ENCODE peak calls at places on chromosomes 6 and 20, in ten cellular contexts. O is neuronal stem cell, Z is mammary epithelial cell, F is HCT116, U is GM23338, D is SK-N-SH, C is IMR-90, Q is A549, Y is neural progenitor cell, I is mesendoderm. H is an unnamed sample.

GRCh38 chr20:35302421-35303335 is 10.5 kb upstream of the FAM83C start:
- DNase-seq in I (no peak), U (no peak), O (no peak), D (no peak), C (peak), Y (no peak), F (no peak), Z (peak), Q (no peak), H (peak)

GRCh38 chr6:22333802-22334201 is 37.0 kb upstream of the PRL start:
- DNase-seq in Y (no peak), D (no peak), Q (no peak), C (peak), Z (no peak), U (no peak), O (no peak), F (no peak), I (no peak), H (peak)

GRCh38 chr20:59725476-59726119 is 121.3 kb downstream of the PHACTR3 start:
- DNase-seq in C (no peak), Q (no peak), Z (no peak), F (no peak), O (no peak), I (peak), Y (no peak), U (peak), D (no peak), H (no peak)

GRCh38 chr6:133468591-133468990 is 227.4 kb downstream of the EYA4 start:
- DNase-seq in C (no peak), U (no peak), Q (no peak), I (no peak), Z (no peak), F (no peak), O (no peak), D (no peak), Y (no peak), H (no peak)

GRCh38 chr20:33789109-33789857 is 21.9 kb upstream of the CHMP4B start:
- DNase-seq in Y (no peak), U (no peak), Z (peak), C (peak), Q (peak), I (peak), O (no peak), F (peak), D (peak), H (peak)

GRCh38 chr6:40725390-40725789 is 138.2 kb upstream of the LRFN2 start:
- DNase-seq in C (no peak), Q (no peak), I (no peak), F (no peak), U (no peak), D (no peak), Z (no peak), Y (no peak), O (no peak), H (no peak)

GRCh38 chr6:161233986-161234620 is 39.8 kb downstream of the AGPAT4 start:
- DNase-seq in C (peak), U (no peak), Z (peak), Y (no peak), F (peak), I (peak), D (peak), Q (no peak), O (no peak), H (peak)

GRCh38 chr20:31908016-31908415 is 37.6 kb downstream of the TTLL9 start:
- DNase-seq in F (no peak), U (no peak), Q (no peak), I (no peak), D (no peak), O (no peak), Y (no peak), Z (no peak), C (no peak), H (no peak)

GRCh38 chr6:28988536-28989415 is 16.3 kb downstream of the ZNF311 start:
- DNase-seq in I (peak), F (peak), Y (peak), U (peak), Z (peak), C (peak), O (peak), D (peak), Q (peak), H (peak)
- H3K4me3 ChIP-seq in I (peak), F (peak), Y (peak), U (peak), Z (no peak), C (peak), O (no peak), D (peak), Q (no peak), H (peak)

GRCh38 chr6:147128056-147128455 is 76.2 kb upstream of the STXBP5 start:
- DNase-seq in D (no peak), F (no peak), Q (no peak), U (no peak), Y (no peak), I (no peak), Z (no peak), C (no peak), O (no peak), H (no peak)

GRCh38 chr6:147119310-147119709 is 84.9 kb upstream of the STXBP5 start:
- DNase-seq in U (no peak), C (no peak), Z (no peak), D (no peak), I (no peak), O (no peak), Q (no peak), Y (no peak), F (no peak), H (no peak)

GRCh38 chr6:147127587-147127986 is 76.6 kb upstream of the STXBP5 start:
- DNase-seq in Y (no peak), F (no peak), Z (peak), U (no peak), O (no peak), D (no peak), C (peak), I (no peak), Q (no peak), H (peak)

GRCh38 chr6:147126618-147127022 is 77.6 kb upstream of the STXBP5 start:
- DNase-seq in F (no peak), U (peak), D (no peak), Y (peak), O (no peak), Q (no peak), I (peak), C (no peak), Z (no peak), H (no peak)

GRCh38 chr6:147122823-147123222 is 81.4 kb upstream of the STXBP5 start:
- DNase-seq in Y (no peak), F (no peak), Z (no peak), O (no peak), U (no peak), I (no peak), C (no peak), Q (no peak), D (no peak), H (no peak)
- H3K4me2 ChIP-seq in Y (no peak), F (no peak), Z (no peak), O (no peak), U (no peak), I (no peak), C (no peak), Q (no peak), D (no peak), H (no peak)

GRCh38 chr20:44695295-44696230 is 19.6 kb upstream of the CCN5 start:
- DNase-seq in U (no peak), I (no peak), O (no peak), Y (no peak), C (peak), F (no peak), Z (no peak), Q (no peak), D (no peak), H (peak)
- H3K27ac ChIP-seq in U (no peak), I (no peak), O (no peak), Y (no peak), C (peak), F (no peak), Z (no peak), Q (peak), D (peak), H (peak)

DNA sequence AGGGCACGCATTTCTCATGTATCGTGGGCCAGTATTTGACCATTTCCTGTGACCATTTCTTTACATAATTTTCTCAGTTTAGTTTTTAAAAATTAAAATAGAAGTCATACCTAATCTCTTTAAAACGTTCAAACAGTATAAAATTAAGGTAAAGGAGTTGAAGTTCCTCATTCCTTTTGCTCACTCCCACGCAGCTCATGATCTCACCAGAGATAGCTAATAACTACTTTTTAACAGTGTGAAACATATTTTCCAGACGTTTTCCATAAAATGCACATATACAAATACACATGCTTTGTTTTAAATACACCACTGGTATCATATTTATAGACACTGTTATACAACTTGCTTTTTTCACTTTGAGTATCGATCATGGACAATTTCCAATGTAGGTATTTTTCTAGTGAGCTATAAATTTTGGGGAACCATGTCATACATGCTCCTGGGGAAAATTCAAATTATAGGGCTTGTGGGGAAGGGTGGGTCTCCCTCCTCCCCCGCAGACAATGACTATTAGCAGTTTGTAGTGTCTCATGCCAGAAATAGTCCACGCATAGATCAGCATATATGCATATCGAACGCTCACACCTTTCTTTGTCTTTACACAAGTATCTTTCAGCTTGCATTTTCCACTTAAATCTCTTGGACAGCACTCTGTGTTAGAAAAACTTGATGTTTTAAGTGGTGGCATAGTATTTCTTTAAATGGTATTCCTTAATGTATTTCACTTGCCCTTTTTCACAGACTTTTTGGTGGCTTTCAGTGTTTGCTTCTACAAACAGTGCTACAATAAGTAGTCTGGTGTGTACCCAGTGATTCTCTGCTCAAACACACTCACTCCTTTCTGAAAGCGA is 145.5 kb upstream of the ZNF217 start:
- DNase-seq in O (no peak), U (no peak), D (no peak), Q (no peak), Y (no peak), Z (no peak), F (no peak), I (no peak), C (no peak), H (peak)
- H3K4me3 ChIP-seq in O (peak), U (no peak), D (no peak), Q (peak), Y (peak), Z (no peak), F (no peak), I (no peak), C (peak), H (peak)

DNA sequence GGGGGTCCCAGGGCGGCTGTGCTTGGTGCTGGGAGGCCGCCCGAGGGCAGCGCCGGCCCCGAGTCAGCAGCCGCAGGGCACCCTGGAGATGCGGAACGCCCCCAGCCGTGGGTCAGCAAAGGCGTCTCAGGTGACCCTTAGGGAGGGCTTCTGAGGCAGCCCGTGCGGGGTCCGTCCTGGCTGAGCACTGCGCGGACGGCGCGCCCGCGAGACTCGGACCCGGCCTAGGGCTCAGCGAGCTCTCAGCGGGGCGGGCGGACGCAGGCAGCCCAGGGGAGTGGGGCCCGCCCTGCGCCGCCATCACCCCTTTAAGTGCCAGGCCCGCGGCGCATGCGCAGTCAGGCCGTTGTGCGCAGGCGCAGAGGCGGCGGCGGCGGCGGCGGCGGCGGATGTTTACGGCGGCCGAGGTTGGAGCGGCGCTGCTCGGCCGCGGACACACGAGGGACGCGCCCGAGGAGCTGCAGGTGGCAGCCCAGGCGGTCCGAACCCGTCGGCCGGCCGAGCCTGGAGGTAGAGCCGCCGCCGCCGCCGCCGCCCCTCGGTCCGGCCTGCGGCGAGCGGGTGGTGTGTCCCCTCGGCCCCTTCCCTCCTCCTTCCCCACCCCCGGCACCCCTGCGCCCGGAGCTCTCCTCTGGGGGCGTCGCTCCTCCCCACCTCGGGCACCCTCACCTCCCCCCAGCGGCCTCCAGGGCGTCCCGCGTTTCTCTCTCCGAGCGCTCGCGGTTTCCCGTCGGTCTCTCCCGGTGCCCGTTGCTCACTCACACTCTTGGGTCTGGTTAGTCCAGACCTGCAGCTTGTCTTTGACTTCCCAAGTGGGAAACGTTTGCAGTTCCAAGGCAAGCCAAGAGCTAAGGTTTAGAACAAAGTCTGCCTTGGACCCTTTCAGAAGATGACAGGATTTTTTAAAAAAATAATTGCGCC is at the start of gene PCMTD2:
- DNase-seq in Y (peak), C (peak), I (peak), D (peak), Z (peak), U (peak), F (peak), O (peak), Q (peak), H (peak)
- H3K4me2 ChIP-seq in Y (peak), C (peak), I (peak), D (peak), Z (peak), U (peak), F (peak), O (peak), Q (peak), H (peak)

DNA sequence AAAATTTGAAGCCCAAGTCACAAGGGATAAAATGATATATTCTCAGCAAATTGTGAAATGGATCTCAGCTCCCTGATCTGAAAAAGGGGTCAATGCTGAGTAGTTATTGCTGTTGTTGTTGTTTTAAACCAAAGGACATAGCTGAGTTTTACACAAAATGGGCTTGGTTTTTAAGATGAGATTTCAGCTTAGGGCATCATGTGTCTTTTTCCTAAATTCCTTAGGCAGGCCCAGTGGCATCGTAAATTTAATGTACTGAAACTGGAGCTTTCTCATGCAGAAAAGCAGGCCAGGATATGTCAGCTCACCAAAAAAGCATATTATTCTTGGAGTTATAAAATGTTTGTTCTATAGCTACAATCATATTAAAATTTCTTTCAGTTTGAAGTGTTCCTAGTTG is 663.1 kb downstream of the RFPL4B start:
- DNase-seq in U (no peak), D (no peak), Y (no peak), C (no peak), Q (no peak), Z (no peak), O (no peak), F (no peak), I (no peak), H (no peak)
- H3K27ac ChIP-seq in U (no peak), D (peak), Y (no peak), C (no peak), Q (no peak), Z (no peak), O (no peak), F (no peak), I (no peak), H (no peak)

GRCh38 chr6:119296036-119297035 is 53.2 kb downstream of the MAN1A1 start:
- DNase-seq in Z (no peak), I (peak), Q (no peak), O (no peak), F (no peak), C (no peak), Y (no peak), D (no peak), U (peak), H (peak)
- H3K4me3 ChIP-seq in Z (no peak), I (no peak), Q (no peak), O (no peak), F (no peak), C (no peak), Y (no peak), D (no peak), U (peak), H (no peak)

GRCh38 chr6:113626470-113626869 is 230.7 kb upstream of the MARCKS start:
- DNase-seq in Z (no peak), C (no peak), Y (no peak), D (no peak), O (no peak), I (no peak), U (no peak), Q (no peak), F (no peak), H (no peak)
- H3K4me2 ChIP-seq in Z (no peak), C (no peak), Y (no peak), D (no peak), O (no peak), I (no peak), U (no peak), Q (no peak), F (no peak), H (no peak)

DNA sequence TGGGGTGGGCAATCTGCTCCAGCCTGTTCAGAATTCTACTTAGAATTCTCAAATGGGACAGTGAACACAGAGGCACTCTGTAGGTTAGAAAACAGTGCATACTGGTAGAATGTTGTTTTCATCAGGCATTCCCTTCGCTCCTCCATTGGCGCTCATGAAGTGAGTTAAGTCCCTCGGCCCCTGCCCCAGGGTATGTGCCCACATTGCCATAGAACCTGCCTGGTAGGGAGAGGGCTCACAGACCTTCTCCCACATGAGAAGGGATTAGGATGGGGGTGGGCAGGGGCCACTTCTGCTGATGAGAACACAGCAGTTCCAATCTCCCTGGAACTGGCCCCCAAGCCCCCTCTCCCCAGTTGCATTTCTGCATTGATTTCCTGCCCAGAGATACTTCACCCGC is 112.4 kb downstream of the LY86 start:
- DNase-seq in D (no peak), C (no peak), U (no peak), Y (no peak), F (no peak), Q (no peak), Z (no peak), O (no peak), I (no peak), H (no peak)
- H3K27ac ChIP-seq in D (no peak), C (no peak), U (no peak), Y (no peak), F (no peak), Q (no peak), Z (no peak), O (no peak), I (no peak), H (peak)

GRCh38 chr6:167827588-167828324 is 1.0 kb downstream of the AFDN start:
- DNase-seq in F (no peak), I (peak), Z (peak), C (peak), Q (no peak), O (peak), D (peak), U (peak), Y (peak), H (peak)
- H3K4me3 ChIP-seq in F (peak), I (peak), Z (peak), C (peak), Q (peak), O (peak), D (peak), U (peak), Y (peak), H (peak)

H was measured in fibroblast of lung.